ENCODE peak calls at places on chromosomes 12 and 14, in seven cellular contexts. Z is aorta; Q is T-helper 9 cell; B is activated T-cell treated with anti-CD3 and anti-CD28 coated beads for 1 hour; E is T1000; X is stimulated activated CD8-positive, alpha-beta memory T cell treated with anti-CD3 and anti-CD28 coated beads, Interleukin-12 subunit alpha, Interleukin-12 subunit beta, amount 100 ng/mL, for 4 hours; U is ELR. C is an unnamed sample.

GRCh38 chr12:109716092-109716479 is 2.5 kb downstream of the FAM222A start:
- DNase-seq in Z (peak), Q (no peak), X (no peak), E (no peak), U (no peak), B (no peak), C (no peak)

GRCh38 chr12:4274960-4275868 is 1.7 kb downstream of the CCND2 start:
- DNase-seq in U (no peak), Z (peak), X (no peak), B (no peak), E (no peak), Q (no peak), C (no peak)

GRCh38 chr14:69005432-69006148 is 26.5 kb upstream of the ACTN1 start:
- DNase-seq in U (peak), X (no peak), Q (no peak), E (peak), B (no peak), Z (peak), C (no peak)

GRCh38 chr12:109999649-109999971 is 380 bp downstream of the ANKRD13A start:
- DNase-seq in U (no peak), E (no peak), Z (peak), Q (no peak), X (no peak), B (no peak), C (no peak)

GRCh38 chr14:21096889-21097615 is 1.4 kb downstream of the ZNF219 start:
- DNase-seq in X (no peak), U (no peak), B (no peak), E (no peak), Z (no peak), Q (no peak), C (peak)

GRCh38 chr12:62660763-62661162 is 194.1 kb downstream of the MON2 start:
- DNase-seq in Z (no peak), X (no peak), U (peak), Q (no peak), E (no peak), B (no peak), C (no peak)

GRCh38 chr12:54009171-54010052 is 627 bp downstream of the HOXC8 start:
- DNase-seq in U (peak), B (no peak), Z (peak), E (no peak), X (no peak), Q (no peak), C (no peak)

GRCh38 chr12:90290980-90291975 is 582.6 kb upstream of the ATP2B1 start:
- DNase-seq in X (no peak), U (no peak), E (no peak), B (no peak), Q (no peak), Z (no peak), C (no peak)

GRCh38 chr12:79301181-79301580 is 389.6 kb downstream of the PAWR start:
- DNase-seq in Z (no peak), X (no peak), Q (no peak), E (no peak), U (no peak), B (no peak), C (no peak)

GRCh38 chr12:106908561-106908960 is 47.1 kb upstream of the TMEM263 start:
- DNase-seq in Z (no peak), X (no peak), B (no peak), U (no peak), E (no peak), Q (no peak), C (no peak)

GRCh38 chr12:65163755-65164154 is 5.6 kb upstream of the LEMD3 start:
- DNase-seq in Q (no peak), B (no peak), U (no peak), Z (no peak), E (no peak), X (no peak), C (no peak)

GRCh38 chr12:64077922-64078321 is 144.2 kb downstream of the KICS2 start:
- DNase-seq in X (no peak), Q (no peak), Z (no peak), E (no peak), B (no peak), U (peak), C (no peak)

GRCh38 chr12:50615534-50616296 is 110.9 kb downstream of the DIP2B start:
- DNase-seq in Q (no peak), U (peak), Z (no peak), B (no peak), E (no peak), X (no peak), C (peak)

GRCh38 chr14:32249780-32250179 is 46.7 kb upstream of the RNU6-8 start:
- DNase-seq in Z (no peak), E (no peak), Q (no peak), X (no peak), U (no peak), B (no peak), C (no peak)

GRCh38 chr14:93108105-93108504 is 7.6 kb downstream of the ITPK1 start:
- DNase-seq in Q (no peak), U (no peak), Z (no peak), X (no peak), B (no peak), E (no peak), C (no peak)

GRCh38 chr12:47742253-47742825 is 16.3 kb downstream of the RAPGEF3 start:
- DNase-seq in X (peak), Z (peak), U (peak), Q (peak), E (no peak), B (peak), C (peak)

GRCh38 chr12:6689000-6689882 is at the start of gene ZNF384:
- DNase-seq in Z (peak), U (peak), E (peak), X (peak), Q (peak), B (peak), C (peak)